ENCODE peak calls at places on chromosomes 3 and 15, in nine cellular contexts. L, N, K, H, T, Q, P, M and F are unnamed samples.

GRCh38 chr3:111859061-111859973 is at the start of gene PHLDB2:
- DNase-seq in L (peak), M (peak), T (peak), N (peak), H (peak), P (no peak), Q (no peak), K (peak), F (peak)

GRCh38 chr3:8457039-8457438 is 44.6 kb upstream of the LMCD1 start:
- DNase-seq in K (peak), Q (no peak), N (peak), T (peak), L (peak), H (no peak), P (no peak), M (no peak), F (no peak)

GRCh38 chr3:182964179-182964578 is 16.2 kb downstream of the DCUN1D1 start:
- DNase-seq in H (no peak), T (no peak), N (no peak), Q (no peak), P (no peak), L (no peak), M (no peak), K (no peak), F (no peak)

GRCh38 chr3:47406762-47407149 is 25.9 kb downstream of the PTPN23 start:
- DNase-seq in Q (no peak), L (no peak), M (no peak), T (no peak), K (no peak), N (no peak), P (no peak), H (no peak), F (no peak)

GRCh38 chr3:183308746-183309145 is 55.7 kb downstream of the B3GNT5 start:
- DNase-seq in K (no peak), L (no peak), H (no peak), M (no peak), N (no peak), Q (no peak), T (no peak), P (no peak), F (no peak)

GRCh38 chr3:197397812-197398211 is 99.4 kb upstream of the DLG1 start:
- DNase-seq in L (no peak), P (no peak), T (no peak), H (no peak), M (no peak), K (no peak), Q (no peak), N (no peak), F (no peak)

GRCh38 chr3:154931484-154931883 is 148.6 kb upstream of the MME start:
- DNase-seq in M (no peak), K (peak), H (no peak), Q (no peak), P (peak), T (no peak), L (peak), N (peak), F (peak)

GRCh38 chr3:149247025-149247710 is 25.5 kb upstream of the CP start:
- DNase-seq in P (no peak), N (peak), L (peak), H (no peak), Q (no peak), T (peak), K (peak), M (no peak), F (no peak)

GRCh38 chr3:79361748-79362378 is 405.9 kb downstream of the ROBO1 start:
- DNase-seq in T (no peak), H (no peak), K (peak), M (no peak), L (peak), N (peak), P (peak), Q (no peak), F (peak)

GRCh38 chr15:54594115-54594514 is 602.6 kb downstream of the RSL24D1 start:
- DNase-seq in T (no peak), Q (no peak), L (no peak), K (no peak), N (no peak), P (no peak), M (no peak), H (no peak), F (no peak)

GRCh38 chr3:190424478-190425439 is 24.9 kb downstream of the TMEM207 start:
- DNase-seq in M (peak), T (peak), P (peak), N (peak), K (peak), Q (no peak), L (peak), H (peak), F (peak)
- H3K4me3 ChIP-seq in M (no peak), T (no peak), P (no peak), N (no peak), K (no peak), Q (no peak), L (no peak), H (no peak), F (no peak)

GRCh38 chr3:14145236-14145635 is 20.4 kb downstream of the TMEM43 start:
- DNase-seq in M (no peak), Q (no peak), K (peak), N (peak), P (no peak), L (peak), H (no peak), T (peak), F (no peak)

GRCh38 chr3:14147063-14147435 is 22.2 kb downstream of the TMEM43 start:
- DNase-seq in T (no peak), H (no peak), K (no peak), M (no peak), P (no peak), N (no peak), L (no peak), Q (no peak), F (no peak)

GRCh38 chr3:14144423-14145075 is 19.7 kb downstream of the TMEM43 start:
- DNase-seq in K (peak), H (no peak), N (peak), L (peak), M (no peak), P (peak), Q (peak), T (peak), F (peak)

GRCh38 chr3:14146381-14147062 is 21.7 kb downstream of the TMEM43 start:
- DNase-seq in Q (no peak), M (no peak), H (no peak), L (no peak), T (no peak), N (peak), P (no peak), K (no peak), F (no peak)

GRCh38 chr3:14145670-14146380 is 21.0 kb downstream of the TMEM43 start:
- DNase-seq in T (no peak), L (no peak), K (no peak), M (no peak), N (no peak), Q (no peak), H (no peak), P (no peak), F (no peak)
- TF ChIP-seq CTCF in T (no peak), L (no peak), K (no peak), M (no peak), N (no peak), Q (no peak), H (no peak), P (no peak), F (no peak)

DNA sequence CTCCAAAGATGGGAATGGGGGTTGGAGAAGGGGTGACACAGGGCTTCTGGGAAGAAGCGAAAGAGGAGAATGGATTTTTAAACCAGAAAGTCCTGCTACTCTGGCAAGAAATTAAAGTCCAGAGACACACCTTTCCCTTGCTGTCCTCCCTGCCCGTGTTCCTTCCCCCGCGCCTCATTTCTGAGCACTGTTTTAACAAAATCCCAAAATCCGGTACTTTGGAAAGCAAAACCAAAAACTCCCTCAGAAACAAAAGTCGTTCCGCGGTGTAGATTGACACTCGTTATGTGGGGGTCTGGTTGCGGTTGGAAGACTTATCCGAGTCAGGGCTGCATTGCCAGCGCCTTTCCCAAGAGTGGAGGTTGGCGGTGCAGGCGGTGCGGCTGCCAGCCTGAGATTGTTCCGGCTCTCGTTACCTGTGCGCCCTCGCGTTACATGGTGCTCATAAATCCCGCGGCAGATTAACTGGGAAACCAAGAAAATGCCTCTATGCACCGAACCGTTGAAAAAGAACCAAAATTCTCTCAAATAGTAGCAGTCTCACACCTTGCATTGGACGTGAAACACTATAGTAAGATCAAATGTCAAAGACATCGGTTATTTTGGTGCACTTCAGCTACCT is 217.8 kb downstream of the MEIS2 start:
- DNase-seq in H (no peak), Q (no peak), M (peak), L (no peak), P (no peak), N (no peak), K (peak), T (no peak), F (no peak)
- H3K4me3 ChIP-seq in H (peak), Q (peak), M (peak), L (peak), P (peak), N (peak), K (peak), T (peak), F (peak)

GRCh38 chr3:48408823-48409281 is 21.0 kb downstream of the PLXNB1 start:
- DNase-seq in K (no peak), T (no peak), N (no peak), L (no peak), Q (no peak), P (no peak), H (no peak), M (no peak), F (no peak)
- TF ChIP-seq CTCF in K (no peak), T (no peak), N (no peak), L (no peak), Q (no peak), P (no peak), H (no peak), M (no peak), F (peak)

GRCh38 chr3:128649264-128649663 is 1.4 kb downstream of the RPN1 start:
- DNase-seq in K (no peak), L (no peak), P (no peak), T (no peak), M (no peak), H (no peak), N (no peak), Q (no peak), F (no peak)
- H3K4me3 ChIP-seq in K (peak), L (peak), P (peak), T (peak), M (peak), H (peak), N (peak), Q (peak), F (peak)

DNA sequence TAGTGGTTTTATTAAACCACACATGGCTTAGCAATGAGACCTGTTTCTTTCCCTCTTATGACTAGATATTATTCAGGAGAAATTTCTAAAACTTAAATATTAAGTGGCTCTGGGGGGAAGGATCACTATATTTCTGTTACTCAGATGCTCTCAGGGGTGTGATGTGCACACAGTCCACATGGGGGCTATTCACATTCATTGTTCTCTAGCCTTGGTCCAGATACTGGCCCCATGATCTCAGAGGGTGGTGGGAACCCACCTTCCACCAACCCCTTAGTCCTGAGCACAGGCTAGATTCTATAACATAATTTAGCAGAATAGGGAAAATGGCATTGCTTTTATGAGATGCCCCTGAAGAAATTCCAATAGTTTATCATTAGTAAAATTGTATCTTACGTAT is 149.0 kb upstream of the ST8SIA2 start:
- DNase-seq in Q (no peak), K (no peak), M (no peak), L (no peak), T (no peak), P (no peak), H (no peak), N (no peak), F (no peak)
- TF ChIP-seq CTCF in Q (no peak), K (no peak), M (no peak), L (no peak), T (no peak), P (no peak), H (no peak), N (no peak), F (no peak)